ENCODE peak calls at places on chromosome 17, in nine cellular contexts. Z is GM23248, F is H9, A is GM12878, V is psoas muscle, I is colonic mucosa, W is thoracic aorta, L is fibroblast of lung, P is prostate gland. S is an unnamed sample.
A peak's percentile ranks its signal among the peaks of the same experiment; 100 is the strongest.

GRCh38 chr17:79276824-79277223 is 202.2 kb downstream of the ENGASE start:
- DNase-seq in V (no peak), P (no peak), I (no peak), W (no peak), L (no peak), F (no peak), Z (peak; percentile 21), A (no peak), S (no peak)

GRCh38 chr17:79007504-79008381 is 1.8 kb downstream of the CANT1 start:
- DNase-seq in V (no peak), W (no peak), A (no peak), F (no peak), P (no peak), I (peak; percentile 79), Z (peak; percentile 16), L (no peak), S (no peak)

GRCh38 chr17:49168706-49169105 is 36.1 kb downstream of the B4GALNT2 start:
- DNase-seq in L (no peak), V (no peak), I (no peak), F (no peak), Z (no peak), A (no peak), P (no peak), W (no peak), S (no peak)

GRCh38 chr17:54085934-54086333 is 263.2 kb downstream of the KIF2B start:
- DNase-seq in I (no peak), W (no peak), V (no peak), F (peak; percentile 74), L (peak; percentile 36), A (no peak), Z (no peak), P (no peak), S (no peak)

GRCh38 chr17:3681565-3681964 is 13.0 kb downstream of the EMC6 start:
- DNase-seq in I (no peak), Z (no peak), L (no peak), A (no peak), F (no peak), V (no peak), P (no peak), W (no peak), S (no peak)

GRCh38 chr17:66578781-66579489 is 256.0 kb upstream of the CACNG5 start:
- DNase-seq in I (no peak), L (no peak), V (no peak), W (no peak), F (peak; percentile 41), Z (no peak), P (no peak), A (no peak), S (no peak)

GRCh38 chr17:72358465-72358864 is 237.6 kb downstream of the SOX9 start:
- DNase-seq in W (no peak), V (no peak), I (no peak), A (no peak), F (no peak), Z (peak; percentile 84), L (peak; percentile 60), P (no peak), S (no peak)

GRCh38 chr17:46878055-46878454 is 26.7 kb downstream of the WNT9B start:
- DNase-seq in L (no peak), F (no peak), P (no peak), V (peak; percentile 65), Z (no peak), A (no peak), I (no peak), W (no peak), S (no peak)

GRCh38 chr17:38465420-38466345 is 37.4 kb downstream of the ARHGAP23 start:
- DNase-seq in L (no peak), I (no peak), A (no peak), W (peak; percentile 68), Z (peak; percentile 96), V (peak; percentile 94), F (no peak), P (peak; percentile 36), S (no peak)

GRCh38 chr17:76161619-76162222 is 20.7 kb upstream of the FOXJ1 start:
- DNase-seq in L (no peak), I (no peak), Z (no peak), A (no peak), P (no peak), F (no peak), W (no peak), V (no peak), S (no peak)

DNA sequence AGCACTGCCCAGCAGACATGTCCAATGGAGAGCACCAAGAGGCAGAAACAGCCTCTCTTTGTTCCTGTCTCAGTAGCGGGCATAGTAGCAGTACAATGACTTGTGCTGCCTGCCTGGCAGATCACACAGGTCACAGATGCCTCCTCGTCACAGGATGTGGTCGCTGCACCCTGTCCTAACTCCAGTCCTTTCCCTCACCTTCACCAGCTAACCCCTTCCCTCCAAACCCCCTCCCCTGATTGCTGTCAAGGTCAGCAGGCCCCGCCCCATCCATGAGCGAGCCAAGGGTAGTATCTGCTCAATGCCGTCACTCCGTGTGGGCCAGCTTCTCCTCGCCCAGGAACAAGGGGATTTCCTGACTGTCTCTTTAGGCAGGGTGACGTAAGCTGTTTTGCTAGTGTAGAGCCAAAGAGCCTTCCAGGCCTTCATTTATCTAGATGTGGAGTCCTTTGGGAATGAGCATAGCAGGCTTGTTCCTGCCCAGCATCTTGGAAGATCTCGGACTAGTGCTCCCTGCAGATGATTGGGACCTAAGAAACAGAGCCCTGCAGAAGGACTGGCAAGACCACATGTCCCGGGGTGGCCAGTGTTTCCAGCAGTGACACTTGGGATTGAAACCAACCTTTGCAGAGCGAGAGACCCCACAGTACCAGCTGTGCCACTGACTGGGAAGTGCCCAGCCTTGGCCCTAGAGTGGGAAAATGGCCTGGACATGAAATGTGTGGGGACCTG is 75.9 kb upstream of the TNRC6C start:
- DNase-seq in P (no peak), L (peak; percentile 31), W (no peak), V (peak; percentile 67), F (no peak), I (peak; percentile 51), A (peak; percentile 60), Z (peak; percentile 83), S (no peak)
- H3K4me1 ChIP-seq in P (no peaks in the 10 kb centered on the region), L (no peaks in the 10 kb centered on the region), W (peaks cover 34% of the 10 kb centered on the region), V (peaks cover 9% of the 10 kb centered on the region), F (no peaks in the 10 kb centered on the region), I (no peaks in the 10 kb centered on the region), A (peaks cover 21% of the 10 kb centered on the region), Z (peaks cover 12% of the 10 kb centered on the region), S (peaks cover 32% of the 10 kb centered on the region)

GRCh38 chr17:69716571-69716970 is 302.1 kb downstream of the MAP2K6 start:
- DNase-seq in Z (peak; percentile 53), A (no peak), P (no peak), W (no peak), V (no peak), I (no peak), F (no peak), L (no peak), S (no peak)
- H3K9me3 ChIP-seq in Z (no peaks in the 10 kb centered on the region), A (no peaks in the 10 kb centered on the region), P (no peaks in the 10 kb centered on the region), W (no peaks in the 10 kb centered on the region), V (no peaks in the 10 kb centered on the region), I (no peaks in the 10 kb centered on the region), F (no peaks in the 10 kb centered on the region), L (no peaks in the 10 kb centered on the region), S (no peaks in the 10 kb centered on the region)

GRCh38 chr17:57286372-57287105 is 30.2 kb downstream of the MSI2 start:
- DNase-seq in A (no peak), W (no peak), F (no peak), P (no peak), Z (no peak), L (no peak), V (no peak), I (no peak), S (no peak)
- H3K4me1 ChIP-seq in A (peaks cover 16% of the 10 kb centered on the region), W (peaks cover 39% of the 10 kb centered on the region), F (peaks cover 9% of the 10 kb centered on the region), P (peaks cover 20% of the 10 kb centered on the region), Z (no peaks in the 10 kb centered on the region), L (no peaks in the 10 kb centered on the region), V (peaks cover 74% of the 10 kb centered on the region), I (no peaks in the 10 kb centered on the region), S (no peaks in the 10 kb centered on the region)

DNA sequence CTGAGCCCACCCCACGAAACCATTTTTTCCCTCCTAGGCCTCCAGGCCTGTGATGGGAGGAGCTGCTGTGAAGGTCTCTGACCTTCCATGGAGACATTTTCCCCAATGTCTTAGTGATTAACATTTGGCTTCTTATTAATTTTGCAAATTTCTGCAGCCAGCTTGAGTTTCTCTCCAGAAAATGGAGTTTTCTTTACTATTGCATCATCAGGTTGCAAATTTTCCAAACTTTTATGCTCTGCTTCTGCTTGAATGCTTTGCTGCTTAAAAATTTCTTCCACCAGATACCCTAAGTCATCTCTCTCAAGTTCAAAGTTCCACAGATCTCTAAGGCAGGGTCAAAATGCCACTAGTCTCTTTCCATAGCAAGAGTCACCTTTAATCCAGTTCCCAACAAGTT is 12.9 kb upstream of the MYH4 start:
- DNase-seq in V (no peak), P (no peak), L (no peak), F (no peak), I (no peak), W (no peak), Z (no peak), A (no peak), S (no peak)
- H3K9me3 ChIP-seq in V (no peaks in the 10 kb centered on the region), P (no peaks in the 10 kb centered on the region), L (no peaks in the 10 kb centered on the region), F (no peaks in the 10 kb centered on the region), I (no peaks in the 10 kb centered on the region), W (peaks cover 3% of the 10 kb centered on the region), Z (peaks cover 5% of the 10 kb centered on the region), A (no peaks in the 10 kb centered on the region), S (no peaks in the 10 kb centered on the region)

DNA sequence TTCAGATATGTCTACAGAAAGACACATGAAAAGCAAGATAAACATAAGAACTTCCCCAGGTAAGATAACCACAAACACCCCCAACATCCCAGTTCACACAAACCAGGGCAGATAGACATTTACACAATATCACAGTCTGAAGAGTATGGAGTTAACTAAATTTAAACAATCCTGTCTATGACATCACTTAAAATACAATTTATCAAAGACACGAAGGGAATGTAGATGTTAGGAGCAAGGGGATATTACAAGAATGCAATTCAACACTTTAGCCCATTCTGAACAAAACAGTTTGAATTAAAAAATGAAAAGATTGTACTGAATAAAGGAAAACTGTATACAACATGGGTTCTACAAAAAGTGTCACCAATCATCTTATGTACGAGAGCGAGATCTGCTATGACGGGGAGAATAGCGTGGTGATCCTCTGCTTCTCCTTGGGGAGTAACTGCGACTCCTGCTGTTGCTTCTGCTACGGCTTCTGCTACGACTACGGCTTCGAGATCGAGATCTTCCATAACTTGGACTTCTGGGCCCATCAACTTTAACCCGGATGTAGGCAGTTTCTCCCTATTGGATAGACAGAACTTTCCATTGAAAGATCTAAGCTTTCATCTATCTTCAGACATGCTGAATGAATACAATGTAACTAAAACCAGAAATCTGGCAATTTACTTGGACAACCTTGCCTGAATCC is 1.9 kb downstream of the SRSF1 start:
- DNase-seq in I (peak; percentile 24), V (no peak), Z (peak; percentile 45), W (no peak), A (no peak), F (no peak), P (no peak), L (no peak), S (no peak)
- H3K4me1 ChIP-seq in I (peaks cover 12% of the 10 kb centered on the region), V (peaks cover 59% of the 10 kb centered on the region), Z (peaks cover 43% of the 10 kb centered on the region), W (peaks cover 45% of the 10 kb centered on the region), A (peaks cover 8% of the 10 kb centered on the region), F (peaks cover 3% of the 10 kb centered on the region), P (peaks cover 25% of the 10 kb centered on the region), L (peaks cover 14% of the 10 kb centered on the region), S (peaks cover 34% of the 10 kb centered on the region)

DNA sequence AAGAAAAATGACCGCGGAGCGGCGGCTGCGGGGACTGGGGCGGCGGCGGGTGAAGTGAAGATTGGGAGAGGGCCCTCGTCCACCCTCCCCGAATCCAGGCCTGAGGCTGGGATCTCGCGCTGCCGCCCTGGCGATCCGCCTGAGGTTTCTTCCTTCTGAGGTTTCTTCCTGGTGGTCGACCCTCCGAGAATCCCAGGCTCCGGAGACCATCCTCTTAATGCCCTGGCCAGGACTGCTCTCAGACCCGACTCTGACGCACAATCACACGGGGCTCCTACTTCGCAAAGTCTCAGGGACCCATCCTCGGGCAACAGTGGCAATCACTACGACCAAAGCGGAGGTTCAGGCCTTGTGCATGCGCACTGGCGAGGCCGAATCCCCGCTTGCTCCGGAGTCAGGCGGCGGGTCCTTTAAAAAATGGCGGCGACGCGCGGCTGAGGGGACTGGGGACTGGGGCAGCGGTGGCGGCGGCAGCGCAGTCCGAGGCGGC is 18.0 kb upstream of the KCNJ18 start:
- DNase-seq in W (no peak), L (no peak), F (peak; percentile 27), Z (no peak), V (no peak), I (no peak), P (no peak), A (no peak), S (no peak)
- H3K9me3 ChIP-seq in W (peaks cover 3% of the 10 kb centered on the region), L (no peaks in the 10 kb centered on the region), F (peaks cover 87% of the 10 kb centered on the region), Z (no peaks in the 10 kb centered on the region), V (no peaks in the 10 kb centered on the region), I (no peaks in the 10 kb centered on the region), P (no peaks in the 10 kb centered on the region), A (no peaks in the 10 kb centered on the region), S (no peaks in the 10 kb centered on the region)